ENCODE peak calls at places on chromosomes 5 and 9, in four cellular contexts. K, E, Y and G are unnamed samples.

GRCh38 chr5:24492231-24492630 is 152.5 kb downstream of the CDH10 start:
- DNase-seq in K (no peak), E (no peak), Y (no peak), G (no peak)

GRCh38 chr9:17859987-17860386 is 281.1 kb downstream of the SH3GL2 start:
- DNase-seq in E (no peak), Y (no peak), K (no peak), G (no peak)

GRCh38 chr5:99061299-99061698 is 132.5 kb upstream of the CHD1 start:
- DNase-seq in E (no peak), K (no peak), Y (no peak), G (no peak)

GRCh38 chr5:120240716-120241115 is 223.4 kb upstream of the PRR16 start:
- DNase-seq in K (no peak), Y (no peak), E (no peak), G (peak; percentile 28)

GRCh38 chr9:6619909-6620308 is 25.6 kb downstream of the GLDC start:
- DNase-seq in E (no peak), K (no peak), Y (no peak), G (no peak)

GRCh38 chr5:178081571-178082244 is 31.6 kb upstream of the N4BP3 start:
- DNase-seq in K (no peak), Y (no peak), E (no peak), G (no peak)

GRCh38 chr5:165135551-165135950 is 1630.1 kb downstream of the MAT2B start:
- DNase-seq in E (no peak), K (no peak), Y (no peak), G (no peak)

GRCh38 chr9:5843450-5844249 is 10.7 kb upstream of the ERMP1 start:
- DNase-seq in Y (no peak), E (no peak), K (no peak), G (peak; percentile 48)

GRCh38 chr5:31443572-31443971 is 88.3 kb downstream of the DROSHA start:
- DNase-seq in Y (no peak), E (no peak), K (no peak), G (no peak)

GRCh38 chr5:45060686-45061085 is 251.9 kb downstream of the MRPS30 start:
- DNase-seq in Y (no peak), K (no peak), E (no peak), G (no peak)

GRCh38 chr9:86557063-86557766 is 203.0 kb upstream of the TUT7 start:
- DNase-seq in K (no peak), Y (no peak), E (no peak), G (peak; percentile 69)

GRCh38 chr5:72402959-72403628 is 82.9 kb downstream of the PTCD2 start:
- DNase-seq in E (no peak), Y (no peak), K (peak; percentile 73), G (no peak)

GRCh38 chr9:114355821-114356220 is 26.2 kb downstream of the ORM2 start:
- DNase-seq in Y (no peak), K (no peak), E (no peak), G (no peak)

GRCh38 chr5:12095808-12096281 is 191.6 kb upstream of the CTNND2 start:
- DNase-seq in K (no peak), E (no peak), Y (peak; percentile 40), G (no peak)

GRCh38 chr5:150068961-150069618 is 17.3 kb downstream of the CSF1R start:
- DNase-seq in K (no peak), E (no peak), Y (no peak), G (no peak)

GRCh38 chr5:88368201-88368600 is 99.6 kb upstream of the TMEM161B start:
- DNase-seq in K (no peak), E (no peak), Y (no peak), G (no peak)